ENCODE peak calls at places on chromosomes 12 and 14, in nine cellular contexts. One of them, this sample, is unnamed.

GRCh38 chr12:67025543-67026114 is 243.5 kb upstream of the CAND1 start:
- DNase-seq in endothelial cell: peak
- DNase-seq in brain microvascular endothelial cell: no peak
- DNase-seq in GM13976: peak
- DNase-seq in transverse colon: peak
- DNase-seq in astrocyte of the cerebellum: no peak
- DNase-seq in cardiac muscle cell: peak
- DNase-seq in CD8-positive, alpha-beta T cell: peak
- DNase-seq in bronchial epithelial cell: peak
- DNase-seq in this sample: no peak

GRCh38 chr14:62143235-62143634 is 381.0 kb downstream of the SNAPC1 start:
- DNase-seq in brain microvascular endothelial cell: peak
- DNase-seq in endothelial cell: no peak
- DNase-seq in cardiac muscle cell: peak
- DNase-seq in CD8-positive, alpha-beta T cell: no peak
- DNase-seq in bronchial epithelial cell: peak
- DNase-seq in GM13976: no peak
- DNase-seq in transverse colon: no peak
- DNase-seq in astrocyte of the cerebellum: peak
- DNase-seq in this sample: no peak

GRCh38 chr12:94531196-94531720 is 71.6 kb upstream of the CEP83 start:
- DNase-seq in GM13976: no peak
- DNase-seq in cardiac muscle cell: no peak
- DNase-seq in CD8-positive, alpha-beta T cell: no peak
- DNase-seq in astrocyte of the cerebellum: no peak
- DNase-seq in brain microvascular endothelial cell: no peak
- DNase-seq in bronchial epithelial cell: no peak
- DNase-seq in endothelial cell: no peak
- DNase-seq in transverse colon: no peak
- DNase-seq in this sample: no peak

GRCh38 chr14:101101456-101102056 is 198.0 kb upstream of the RTL1 start:
- DNase-seq in brain microvascular endothelial cell: no peak
- DNase-seq in transverse colon: no peak
- DNase-seq in cardiac muscle cell: no peak
- DNase-seq in CD8-positive, alpha-beta T cell: no peak
- DNase-seq in astrocyte of the cerebellum: no peak
- DNase-seq in endothelial cell: no peak
- DNase-seq in bronchial epithelial cell: peak
- DNase-seq in GM13976: no peak
- DNase-seq in this sample: no peak

GRCh38 chr12:113247123-113248045 is 26.1 kb downstream of the TPCN1 start:
- DNase-seq in cardiac muscle cell: no peak
- DNase-seq in GM13976: no peak
- DNase-seq in astrocyte of the cerebellum: no peak
- DNase-seq in CD8-positive, alpha-beta T cell: no peak
- DNase-seq in endothelial cell: no peak
- DNase-seq in transverse colon: no peak
- DNase-seq in bronchial epithelial cell: peak
- DNase-seq in brain microvascular endothelial cell: peak
- DNase-seq in this sample: peak

GRCh38 chr14:93041830-93042229 is 73.9 kb downstream of the ITPK1 start:
- DNase-seq in brain microvascular endothelial cell: no peak
- DNase-seq in endothelial cell: no peak
- DNase-seq in CD8-positive, alpha-beta T cell: no peak
- DNase-seq in bronchial epithelial cell: no peak
- DNase-seq in GM13976: no peak
- DNase-seq in transverse colon: no peak
- DNase-seq in astrocyte of the cerebellum: no peak
- DNase-seq in cardiac muscle cell: no peak
- DNase-seq in this sample: no peak

GRCh38 chr12:76948895-76949294 is 70.1 kb upstream of the CSRP2 start:
- DNase-seq in cardiac muscle cell: no peak
- DNase-seq in transverse colon: no peak
- DNase-seq in CD8-positive, alpha-beta T cell: no peak
- DNase-seq in astrocyte of the cerebellum: no peak
- DNase-seq in GM13976: no peak
- DNase-seq in bronchial epithelial cell: no peak
- DNase-seq in endothelial cell: no peak
- DNase-seq in brain microvascular endothelial cell: no peak
- DNase-seq in this sample: no peak

GRCh38 chr12:80936642-80937390 is 918 bp downstream of the LIN7A start:
- DNase-seq in CD8-positive, alpha-beta T cell: no peak
- DNase-seq in transverse colon: peak
- DNase-seq in GM13976: peak
- DNase-seq in endothelial cell: peak
- DNase-seq in brain microvascular endothelial cell: peak
- DNase-seq in cardiac muscle cell: peak
- DNase-seq in bronchial epithelial cell: no peak
- DNase-seq in astrocyte of the cerebellum: no peak
- DNase-seq in this sample: peak

GRCh38 chr12:30154996-30155730 is 371.4 kb upstream of the TMTC1 start:
- DNase-seq in cardiac muscle cell: peak
- DNase-seq in CD8-positive, alpha-beta T cell: no peak
- DNase-seq in bronchial epithelial cell: no peak
- DNase-seq in GM13976: no peak
- DNase-seq in astrocyte of the cerebellum: peak
- DNase-seq in endothelial cell: no peak
- DNase-seq in brain microvascular endothelial cell: peak
- DNase-seq in transverse colon: no peak
- DNase-seq in this sample: no peak

GRCh38 chr14:101820283-101820798 is 58.8 kb downstream of the PPP2R5C start:
- DNase-seq in transverse colon: no peak
- DNase-seq in astrocyte of the cerebellum: no peak
- DNase-seq in CD8-positive, alpha-beta T cell: peak
- DNase-seq in cardiac muscle cell: no peak
- DNase-seq in endothelial cell: no peak
- DNase-seq in GM13976: no peak
- DNase-seq in brain microvascular endothelial cell: no peak
- DNase-seq in bronchial epithelial cell: no peak
- DNase-seq in this sample: no peak

GRCh38 chr12:117101953-117102833 is 3.0 kb upstream of the TESC start:
- DNase-seq in transverse colon: no peak
- DNase-seq in astrocyte of the cerebellum: no peak
- DNase-seq in GM13976: no peak
- DNase-seq in endothelial cell: no peak
- DNase-seq in cardiac muscle cell: no peak
- DNase-seq in CD8-positive, alpha-beta T cell: no peak
- DNase-seq in bronchial epithelial cell: no peak
- DNase-seq in brain microvascular endothelial cell: no peak
- DNase-seq in this sample: no peak

GRCh38 chr12:123705935-123706334 is 6.2 kb upstream of the ATP6V0A2 start:
- DNase-seq in transverse colon: no peak
- DNase-seq in cardiac muscle cell: no peak
- DNase-seq in bronchial epithelial cell: no peak
- DNase-seq in CD8-positive, alpha-beta T cell: no peak
- DNase-seq in brain microvascular endothelial cell: no peak
- DNase-seq in GM13976: no peak
- DNase-seq in endothelial cell: no peak
- DNase-seq in astrocyte of the cerebellum: no peak
- DNase-seq in this sample: no peak

GRCh38 chr12:85275359-85275758 is 4.7 kb upstream of the ALX1 start:
- DNase-seq in CD8-positive, alpha-beta T cell: no peak
- DNase-seq in endothelial cell: no peak
- DNase-seq in GM13976: no peak
- DNase-seq in brain microvascular endothelial cell: no peak
- DNase-seq in cardiac muscle cell: no peak
- DNase-seq in astrocyte of the cerebellum: no peak
- DNase-seq in transverse colon: no peak
- DNase-seq in bronchial epithelial cell: no peak
- DNase-seq in this sample: no peak

GRCh38 chr12:65414526-65414925 is 136.0 kb downstream of the MSRB3 start:
- DNase-seq in CD8-positive, alpha-beta T cell: no peak
- DNase-seq in cardiac muscle cell: peak
- DNase-seq in transverse colon: no peak
- DNase-seq in GM13976: no peak
- DNase-seq in bronchial epithelial cell: peak
- DNase-seq in brain microvascular endothelial cell: no peak
- DNase-seq in astrocyte of the cerebellum: no peak
- DNase-seq in endothelial cell: no peak
- DNase-seq in this sample: no peak

GRCh38 chr12:65415826-65416225 is 137.3 kb downstream of the MSRB3 start:
- DNase-seq in astrocyte of the cerebellum: no peak
- DNase-seq in transverse colon: no peak
- DNase-seq in CD8-positive, alpha-beta T cell: no peak
- DNase-seq in GM13976: no peak
- DNase-seq in cardiac muscle cell: no peak
- DNase-seq in bronchial epithelial cell: no peak
- DNase-seq in brain microvascular endothelial cell: peak
- DNase-seq in endothelial cell: no peak
- DNase-seq in this sample: no peak

GRCh38 chr12:65420941-65421340 is 142.5 kb downstream of the MSRB3 start:
- DNase-seq in transverse colon: no peak
- DNase-seq in CD8-positive, alpha-beta T cell: no peak
- DNase-seq in GM13976: no peak
- DNase-seq in astrocyte of the cerebellum: no peak
- DNase-seq in bronchial epithelial cell: no peak
- DNase-seq in endothelial cell: no peak
- DNase-seq in cardiac muscle cell: no peak
- DNase-seq in brain microvascular endothelial cell: no peak
- DNase-seq in this sample: no peak

DNA sequence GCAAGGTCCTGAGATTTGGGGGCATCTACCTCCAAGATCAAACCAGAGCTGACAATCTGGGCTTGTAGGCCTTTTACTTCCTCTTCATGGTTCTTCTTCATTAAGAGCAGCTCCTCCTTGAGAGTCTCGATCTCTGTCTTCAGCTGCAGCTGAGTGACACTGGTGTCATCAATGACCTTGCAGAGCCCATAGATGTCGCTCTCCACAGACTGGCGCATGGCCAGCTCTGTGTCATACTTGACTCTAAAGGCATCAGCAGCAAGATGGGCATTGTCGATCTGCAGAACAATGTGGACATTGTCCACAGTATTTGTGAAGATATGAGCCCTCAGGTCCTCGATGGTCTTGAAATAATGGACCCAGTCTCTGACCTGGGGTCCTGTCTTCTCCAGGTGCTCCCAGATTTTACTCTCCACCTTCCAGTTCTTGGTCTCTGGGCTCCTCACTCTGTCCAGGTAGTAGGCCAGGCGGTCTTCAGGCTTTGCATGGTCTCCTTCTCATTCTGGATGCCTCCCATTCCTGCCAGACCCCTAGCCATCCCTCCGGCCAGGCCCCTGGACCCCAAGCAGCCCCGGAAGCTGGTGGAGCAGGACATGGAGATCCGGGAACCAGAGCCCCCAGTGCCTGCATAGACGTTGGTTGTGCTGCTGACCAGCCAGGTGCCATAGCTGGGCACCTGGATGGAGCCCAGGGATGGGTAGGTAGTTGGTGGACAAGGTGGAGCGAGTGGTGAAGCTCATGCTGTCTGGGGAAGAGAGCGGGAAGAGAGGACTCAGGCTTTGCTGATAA is 141.0 kb downstream of the MSRB3 start:
- DNase-seq in bronchial epithelial cell: no peak
- DNase-seq in CD8-positive, alpha-beta T cell: no peak
- DNase-seq in brain microvascular endothelial cell: no peak
- DNase-seq in cardiac muscle cell: no peak
- DNase-seq in GM13976: no peak
- DNase-seq in astrocyte of the cerebellum: no peak
- DNase-seq in endothelial cell: no peak
- DNase-seq in transverse colon: no peak
- DNase-seq in this sample: no peak
- TF ChIP-seq CTCF in bronchial epithelial cell: no peak
- TF ChIP-seq CTCF in CD8-positive, alpha-beta T cell: no peak
- TF ChIP-seq CTCF in brain microvascular endothelial cell: no peak
- TF ChIP-seq CTCF in cardiac muscle cell: no peak
- TF ChIP-seq CTCF in GM13976: no peak
- TF ChIP-seq CTCF in astrocyte of the cerebellum: no peak
- TF ChIP-seq CTCF in endothelial cell: no peak
- TF ChIP-seq CTCF in transverse colon: no peak
- TF ChIP-seq CTCF in this sample: no peak

GRCh38 chr12:43501705-43502104 is 50.3 kb downstream of the ADAMTS20 start:
- DNase-seq in CD8-positive, alpha-beta T cell: no peak
- DNase-seq in cardiac muscle cell: peak
- DNase-seq in brain microvascular endothelial cell: peak
- DNase-seq in astrocyte of the cerebellum: peak
- DNase-seq in transverse colon: no peak
- DNase-seq in bronchial epithelial cell: peak
- DNase-seq in endothelial cell: no peak
- DNase-seq in GM13976: peak
- DNase-seq in this sample: no peak
- TF ChIP-seq CTCF in CD8-positive, alpha-beta T cell: no peak
- TF ChIP-seq CTCF in cardiac muscle cell: peak
- TF ChIP-seq CTCF in brain microvascular endothelial cell: peak
- TF ChIP-seq CTCF in astrocyte of the cerebellum: peak
- TF ChIP-seq CTCF in transverse colon: no peak
- TF ChIP-seq CTCF in bronchial epithelial cell: peak
- TF ChIP-seq CTCF in endothelial cell: no peak
- TF ChIP-seq CTCF in GM13976: peak
- TF ChIP-seq CTCF in this sample: no peak

DNA sequence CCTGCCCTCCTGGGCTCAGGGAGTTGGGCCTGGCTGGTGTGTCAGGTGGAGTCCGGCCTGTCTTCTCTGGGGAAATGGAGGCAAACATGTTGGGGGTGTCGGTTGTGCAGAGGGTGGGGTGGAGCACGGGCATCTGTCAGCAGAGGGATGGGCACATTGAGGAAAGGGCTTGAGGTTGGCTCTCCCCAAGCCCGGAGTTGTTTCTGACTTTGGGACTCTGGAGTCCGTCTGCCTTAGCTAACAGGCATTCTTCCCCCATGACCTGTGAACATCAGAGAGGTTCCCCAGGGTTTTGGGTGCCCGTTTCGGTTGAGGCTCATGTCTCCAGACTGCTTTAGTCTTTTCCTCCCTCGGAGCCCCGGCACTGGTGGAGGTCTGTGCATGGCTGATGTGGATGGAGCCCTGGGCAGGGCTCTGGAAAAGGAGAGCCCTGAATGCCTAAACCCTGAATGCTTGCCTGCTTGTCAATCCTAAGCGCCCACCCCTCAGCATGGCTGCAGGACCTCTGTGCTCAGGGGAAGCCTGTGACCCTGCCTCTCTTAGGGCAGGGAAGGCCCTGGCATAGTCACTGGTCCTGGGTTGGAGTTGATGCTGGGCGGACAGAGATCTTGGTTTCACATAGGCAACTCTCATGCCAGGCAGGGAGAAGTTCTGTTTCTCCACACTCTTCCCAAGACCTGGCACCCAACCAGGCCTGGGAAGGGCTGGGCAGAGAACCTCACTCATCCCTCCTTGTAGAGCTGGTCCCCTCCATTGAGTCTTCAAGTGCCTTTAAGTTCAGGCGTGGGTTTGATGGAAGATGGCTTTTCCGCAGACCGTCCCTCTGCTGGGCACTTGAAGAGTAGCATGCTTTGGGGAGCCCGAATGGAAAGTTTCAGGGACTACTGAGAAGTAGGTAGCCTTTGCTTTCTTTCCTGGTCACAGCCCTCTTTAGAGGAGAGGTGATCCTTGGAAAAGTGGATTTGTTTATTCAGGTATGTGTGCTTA is 13.0 kb downstream of the NYNRIN start:
- DNase-seq in brain microvascular endothelial cell: peak
- DNase-seq in cardiac muscle cell: peak
- DNase-seq in GM13976: peak
- DNase-seq in astrocyte of the cerebellum: peak
- DNase-seq in endothelial cell: peak
- DNase-seq in CD8-positive, alpha-beta T cell: peak
- DNase-seq in transverse colon: no peak
- DNase-seq in bronchial epithelial cell: peak
- DNase-seq in this sample: no peak
- TF ChIP-seq CTCF in brain microvascular endothelial cell: peak
- TF ChIP-seq CTCF in cardiac muscle cell: peak
- TF ChIP-seq CTCF in GM13976: peak
- TF ChIP-seq CTCF in astrocyte of the cerebellum: peak
- TF ChIP-seq CTCF in endothelial cell: peak
- TF ChIP-seq CTCF in CD8-positive, alpha-beta T cell: peak
- TF ChIP-seq CTCF in transverse colon: peak
- TF ChIP-seq CTCF in bronchial epithelial cell: peak
- TF ChIP-seq CTCF in this sample: peak

GRCh38 chr12:53174881-53175491 is 5.5 kb upstream of the ZNF740 start:
- DNase-seq in endothelial cell: no peak
- DNase-seq in cardiac muscle cell: peak
- DNase-seq in bronchial epithelial cell: peak
- DNase-seq in brain microvascular endothelial cell: no peak
- DNase-seq in astrocyte of the cerebellum: no peak
- DNase-seq in transverse colon: no peak
- DNase-seq in GM13976: no peak
- DNase-seq in CD8-positive, alpha-beta T cell: no peak
- DNase-seq in this sample: no peak
- TF ChIP-seq CTCF in endothelial cell: peak
- TF ChIP-seq CTCF in cardiac muscle cell: peak
- TF ChIP-seq CTCF in bronchial epithelial cell: peak
- TF ChIP-seq CTCF in brain microvascular endothelial cell: peak
- TF ChIP-seq CTCF in astrocyte of the cerebellum: peak
- TF ChIP-seq CTCF in transverse colon: no peak
- TF ChIP-seq CTCF in GM13976: peak
- TF ChIP-seq CTCF in CD8-positive, alpha-beta T cell: no peak
- TF ChIP-seq CTCF in this sample: peak